ENCODE peak calls at places on chromosome 12, in six cellular contexts. D is heart right ventricle, F is MV-4-11, E is ovary, V is mucosa of gallbladder, X is GM23248. C is an unnamed sample.

GRCh38 chr12:131091413-131091975 is 137.8 kb downstream of the ADGRD1 start:
- DNase-seq in D (no peak), F (no peak), E (no peak), V (no peak), X (peak), C (no peak)

GRCh38 chr12:130111965-130112496 is 50.2 kb upstream of the FZD10 start:
- DNase-seq in D (no peak), F (no peak), E (no peak), V (no peak), X (no peak), C (no peak)

GRCh38 chr12:57549909-57550627 is at the start of gene KIF5A:
- DNase-seq in D (no peak), F (no peak), E (no peak), V (no peak), X (peak), C (peak)

GRCh38 chr12:99146730-99147129 is 500.8 kb upstream of the GARIN6 start:
- DNase-seq in D (no peak), F (peak), E (no peak), V (no peak), X (no peak), C (no peak)

GRCh38 chr12:76866726-76867125 is 12.1 kb downstream of the CSRP2 start:
- DNase-seq in D (no peak), F (no peak), E (no peak), V (no peak), X (peak), C (no peak)

GRCh38 chr12:122967151-122967550 is 888 bp upstream of the ABCB9 start:
- DNase-seq in D (no peak), F (no peak), E (no peak), V (no peak), X (no peak), C (no peak)

GRCh38 chr12:32397703-32398102 is 1.7 kb upstream of the FGD4 start:
- DNase-seq in D (no peak), F (no peak), E (no peak), V (no peak), X (no peak), C (no peak)

GRCh38 chr12:111645433-111645832 is 40.3 kb downstream of the BRAP start:
- DNase-seq in D (no peak), F (no peak), E (no peak), V (no peak), X (no peak), C (no peak)

GRCh38 chr12:96198970-96199369 is 4.8 kb downstream of the ELK3 start:
- DNase-seq in D (no peak), F (peak), E (no peak), V (no peak), X (peak), C (no peak)